ENCODE peak calls at places on chromosomes 13 and 19, in six cellular contexts. X is activated T-helper 1 cell treated with anti-CD3 and anti-CD28 coated beads, Interleukin-12 subunit alpha, Interleukin-12 subunit beta, Interleukin-2, Interleukin-4 antibody, amounts not matched to agents 30 ng/mL and 10 ng/mL and 1 ng/mL, durations not matched to agents 14 hours and 24 hours and 36 hours; J is nephron progenitor cell; H is iris pigment epithelial cell; V is heart left ventricle; U is activated T-cell treated with anti-CD3 and anti-CD28 coated beads, Interleukin-2, amount 50 U/mL, for 72 hours. K is an unnamed sample.

GRCh38 chr19:52507266-52507665 is 20.2 kb upstream of the ZNF808 start:
- DNase-seq in X (no peak), J (no peak), H (no peak), V (no peak), U (no peak), K (no peak)

GRCh38 chr13:41812851-41813250 is 148.1 kb downstream of the VWA8 start:
- DNase-seq in X (no peak), J (no peak), H (no peak), V (no peak), U (no peak), K (no peak)

GRCh38 chr13:110628952-110629701 is 13.8 kb downstream of the NAXD start:
- DNase-seq in X (no peak), J (no peak), H (peak; percentile 28), V (no peak), U (no peak), K (no peak)

GRCh38 chr19:8004723-8005513 is 523 bp downstream of the ELAVL1 start:
- DNase-seq in X (no peak), J (peak; percentile 58), H (peak; percentile 44), V (no peak), U (peak; percentile 32), K (peak; percentile 24)

GRCh38 chr13:50845211-50845610 is 1.7 kb upstream of the DLEU7 start:
- DNase-seq in X (no peak), J (no peak), H (peak; percentile 24), V (no peak), U (no peak), K (no peak)

GRCh38 chr13:45119469-45119989 is 781 bp upstream of the GTF2F2 start:
- DNase-seq in X (peak; percentile 55), J (no peak), H (peak; percentile 67), V (no peak), U (peak; percentile 54), K (peak; percentile 61)

GRCh38 chr19:51365211-51366049 is 758 bp downstream of the ETFB start:
- DNase-seq in X (no peak), J (no peak), H (peak; percentile 59), V (no peak), U (no peak), K (peak; percentile 34)

GRCh38 chr13:77637583-77637982 is 59.9 kb upstream of the SLAIN1 start:
- DNase-seq in X (no peak), J (no peak), H (no peak), V (no peak), U (no peak), K (no peak)

GRCh38 chr19:3328743-3329142 is 37.6 kb upstream of the NFIC start:
- DNase-seq in X (no peak), J (no peak), H (no peak), V (no peak), U (no peak), K (no peak)

GRCh38 chr19:18781047-18781600 is 10.0 kb downstream of the COMP start:
- DNase-seq in X (no peak), J (no peak), H (no peak), V (no peak), U (no peak), K (no peak)

GRCh38 chr19:17450264-17451075 is 2.0 kb upstream of the TMEM221 start:
- DNase-seq in X (peak; percentile 14), J (no peak), H (no peak), V (no peak), U (peak; percentile 53), K (peak; percentile 15)

GRCh38 chr19:10863107-10863700 is 8.1 kb upstream of the CARM1 start:
- DNase-seq in X (no peak), J (peak; percentile 25), H (peak; percentile 43), V (no peak), U (no peak), K (no peak)

GRCh38 chr13:74036373-74036772 is 97.8 kb downstream of the KLF12 start:
- DNase-seq in X (no peak), J (no peak), H (no peak), V (no peak), U (no peak), K (no peak)

GRCh38 chr19:17779281-17779930 is 15.5 kb upstream of the B3GNT3 start:
- DNase-seq in X (no peak), J (peak; percentile 44), H (peak; percentile 77), V (no peak), U (no peak), K (no peak)

GRCh38 chr13:24625870-24626419 is 54.3 kb upstream of the ATP12A start:
- DNase-seq in X (no peak), J (no peak), H (no peak), V (no peak), U (peak; percentile 27), K (no peak)

GRCh38 chr19:52397310-52398090 is at the start of gene ZNF528:
- DNase-seq in X (peak; percentile 85), J (peak; percentile 2), H (peak; percentile 93), V (peak; percentile 97), U (peak; percentile 96), K (peak; percentile 97)

GRCh38 chr19:1132625-1133383 is 29.0 kb downstream of the GPX4 start:
- DNase-seq in X (peak; percentile 22), J (no peak), H (no peak), V (no peak), U (peak; percentile 74), K (peak; percentile 56)

GRCh38 chr19:17847538-17848366 is at the start of gene JAK3:
- DNase-seq in X (peak; percentile 87), J (peak; percentile 86), H (peak; percentile 63), V (peak; percentile 64), U (peak; percentile 92), K (peak; percentile 61)

GRCh38 chr13:45361596-45362206 is 20.7 kb upstream of the TPT1 start:
- DNase-seq in X (no peak), J (no peak), H (peak; percentile 52), V (no peak), U (no peak), K (no peak)

GRCh38 chr19:2032296-2032941 is 16.9 kb upstream of the BTBD2 start:
- DNase-seq in X (no peak), J (no peak), H (peak; percentile 84), V (peak; percentile 93), U (peak; percentile 67), K (peak; percentile 73)

GRCh38 chr13:90890435-90890834 is 457.1 kb upstream of the MIR17HG start:
- DNase-seq in X (no peak), J (no peak), H (no peak), V (no peak), U (no peak), K (no peak)

K was measured in KG1.